ENCODE peak calls at places on chromosomes 16 and 17, in six cellular contexts. C is heart left ventricle, V is stomach, T is thyroid gland, N is breast epithelium, L is tibial nerve. O is an unnamed sample.

GRCh38 chr16:85556456-85557082 is 56.6 kb upstream of the GSE1 start:
- DNase-seq in T (peak; percentile 76), V (peak; percentile 63), N (peak; percentile 40), C (peak; percentile 60), L (no peak), O (peak; percentile 72)

GRCh38 chr17:39737761-39738567 is at the start of gene GRB7:
- DNase-seq in V (peak; percentile 94), C (no peak), T (peak; percentile 94), N (peak; percentile 91), L (no peak), O (peak; percentile 89)

GRCh38 chr17:72334205-72334604 is 213.4 kb downstream of the SOX9 start:
- DNase-seq in L (no peak), N (no peak), V (no peak), T (no peak), C (no peak), O (no peak)

GRCh38 chr16:75238853-75239371 is 12.5 kb downstream of the BCAR1 start:
- DNase-seq in C (no peak), T (no peak), N (no peak), V (no peak), L (no peak), O (no peak)

GRCh38 chr16:12386076-12386641 is 409.6 kb downstream of the SNX29 start:
- DNase-seq in N (no peak), C (no peak), T (no peak), V (no peak), L (no peak), O (no peak)

GRCh38 chr17:4667166-4667565 is 25.7 kb upstream of the ALOX15 start:
- DNase-seq in T (no peak), V (no peak), N (no peak), C (no peak), L (no peak), O (no peak)

GRCh38 chr17:12730931-12731521 is 58.3 kb upstream of the ARHGAP44 start:
- DNase-seq in L (peak; percentile 19), N (peak; percentile 67), T (peak; percentile 85), C (peak; percentile 96), V (peak; percentile 88), O (peak; percentile 81)

GRCh38 chr16:55809851-55810250 is 23.0 kb downstream of the CES1 start:
- DNase-seq in V (no peak), L (no peak), T (no peak), C (no peak), N (no peak), O (no peak)

GRCh38 chr17:63834431-63835166 is 7.1 kb upstream of the FTSJ3 start:
- DNase-seq in T (peak; percentile 88), N (no peak), V (peak; percentile 38), L (no peak), C (no peak), O (no peak)

GRCh38 chr16:50394215-50394802 is 25.5 kb upstream of the BRD7 start:
- DNase-seq in V (no peak), N (no peak), T (no peak), L (no peak), C (no peak), O (no peak)

GRCh38 chr17:45307290-45308015 is 9.4 kb downstream of the MAP3K14 start:
- DNase-seq in V (no peak), L (no peak), N (no peak), T (peak; percentile 35), C (no peak), O (no peak)

GRCh38 chr17:66248285-66248684 is 19.1 kb upstream of the APOH start:
- DNase-seq in N (no peak), C (peak; percentile 35), T (no peak), L (no peak), V (no peak), O (no peak)

GRCh38 chr17:49290690-49291326 is 60.2 kb upstream of the PHOSPHO1 start:
- DNase-seq in V (no peak), L (no peak), C (no peak), T (peak; percentile 7), N (no peak), O (no peak)

GRCh38 chr17:77830816-77831490 is 127.5 kb upstream of the TNRC6C start:
- DNase-seq in C (no peak), N (no peak), T (no peak), L (no peak), V (no peak), O (no peak)

GRCh38 chr17:78824240-78824639 is 16.4 kb downstream of the USP36 start:
- DNase-seq in N (no peak), C (no peak), V (no peak), L (no peak), T (peak; percentile 71), O (no peak)

GRCh38 chr17:44247346-44248219 is 20.4 kb downstream of the SLC4A1 start:
- DNase-seq in V (peak; percentile 34), C (peak; percentile 74), T (no peak), L (no peak), N (no peak), O (no peak)

GRCh38 chr16:49902908-49903307 is 47.0 kb upstream of the ZNF423 start:
- DNase-seq in C (no peak), N (no peak), L (no peak), T (no peak), V (no peak), O (no peak)

GRCh38 chr16:48279199-48279598 is 31.9 kb upstream of the ABCC11 start:
- DNase-seq in V (no peak), L (no peak), T (no peak), C (no peak), N (no peak), O (no peak)

GRCh38 chr16:49084628-49085390 is 196.8 kb downstream of the CBLN1 start:
- DNase-seq in L (no peak), C (no peak), N (no peak), T (no peak), V (no peak), O (no peak)

GRCh38 chr16:31458073-31458834 is 1.0 kb upstream of the ARMC5 start:
- DNase-seq in L (no peak), V (peak; percentile 57), T (peak; percentile 82), N (peak; percentile 59), C (peak; percentile 44), O (peak; percentile 72)

GRCh38 chr16:85331685-85332084 is 219.4 kb upstream of the CIBAR2 start:
- DNase-seq in T (no peak), V (peak; percentile 52), C (no peak), N (no peak), L (no peak), O (peak; percentile 79)

GRCh38 chr17:2510559-2510958 is 1.1 kb downstream of the METTL16 start:
- DNase-seq in L (no peak), T (no peak), V (no peak), C (no peak), N (no peak), O (no peak)

GRCh38 chr17:41869426-41869825 is 4.2 kb upstream of the KLHL11 start:
- DNase-seq in C (no peak), T (peak; percentile 73), V (no peak), N (no peak), L (no peak), O (no peak)

GRCh38 chr16:49592507-49593422 is 219.2 kb downstream of the C16orf78 start:
- DNase-seq in C (peak; percentile 28), L (no peak), V (peak; percentile 30), N (no peak), T (peak; percentile 22), O (peak; percentile 25)

GRCh38 chr17:47751471-47751870 is 18.4 kb downstream of the TBX21 start:
- DNase-seq in N (no peak), V (no peak), C (no peak), T (no peak), L (no peak), O (no peak)

GRCh38 chr17:72514888-72515287 is 394.1 kb downstream of the SOX9 start:
- DNase-seq in T (peak; percentile 34), N (no peak), L (no peak), C (peak; percentile 69), V (no peak), O (no peak)

GRCh38 chr17:57889252-57889651 is 39.4 kb upstream of the MRPS23 start:
- DNase-seq in L (no peak), V (no peak), C (no peak), N (no peak), T (no peak), O (no peak)

GRCh38 chr17:1203111-1203966 is 23.6 kb upstream of the ABR start:
- DNase-seq in L (peak; percentile 36), V (peak; percentile 68), T (no peak), C (peak; percentile 81), N (peak; percentile 48), O (peak; percentile 61)

GRCh38 chr17:2749784-2750181 is 331 bp upstream of the CCDC92B start:
- DNase-seq in L (peak; percentile 27), N (peak; percentile 22), C (peak; percentile 71), T (peak; percentile 66), V (peak; percentile 78), O (peak; percentile 78)

DNA sequence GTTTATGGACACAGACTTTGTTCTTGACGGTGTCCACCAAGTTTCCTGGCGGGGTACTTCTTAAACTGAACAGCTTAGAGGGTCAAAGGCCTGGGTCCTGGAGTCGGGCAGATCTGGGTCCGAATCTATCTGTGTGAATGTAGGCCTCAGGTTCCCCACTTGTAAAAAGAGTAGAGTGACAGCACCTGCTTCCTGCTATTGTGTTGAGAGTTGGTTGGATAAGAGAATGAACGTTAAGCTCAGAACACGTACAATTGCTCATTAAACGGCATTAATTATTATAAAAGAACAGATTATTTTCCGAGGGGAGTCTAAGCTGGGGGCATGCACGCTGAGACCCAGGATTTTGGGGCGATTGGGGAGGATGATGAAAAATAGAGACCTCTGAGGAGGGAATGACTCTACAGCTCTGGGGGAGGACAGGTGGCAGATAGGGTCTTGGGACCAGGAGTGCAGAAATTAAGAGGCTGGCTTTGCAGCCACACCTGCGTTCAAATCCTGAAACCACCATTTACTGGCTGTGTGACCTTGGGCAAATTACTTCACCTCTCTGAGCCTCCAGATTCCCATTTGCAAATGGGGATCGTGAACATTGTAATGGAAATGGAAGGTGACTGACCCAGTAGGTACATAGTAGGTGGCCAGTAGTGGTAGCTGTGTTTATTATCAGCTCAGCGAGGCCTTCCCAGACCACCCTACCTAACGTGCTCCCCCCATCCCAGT is 862 bp downstream of the CLEC16A start:
- DNase-seq in N (no peak), L (no peak), V (no peak), C (no peak), T (no peak), O (no peak)
- H3K4me1 ChIP-seq in N (peaks cover 27% of the 10 kb centered on the region), L (peaks cover 74% of the 10 kb centered on the region), V (peaks cover 51% of the 10 kb centered on the region), C (peaks cover 55% of the 10 kb centered on the region), T (peaks cover 46% of the 10 kb centered on the region), O (peaks cover 49% of the 10 kb centered on the region)

GRCh38 chr16:645852-646678 is 3.1 kb upstream of the WDR90 start:
- DNase-seq in T (peak; percentile 90), N (no peak), L (no peak), C (peak; percentile 88), V (peak; percentile 83), O (peak; percentile 89)
- TF ChIP-seq POLR2A in T (no peak), N (no peak), L (no peak), C (no peak), V (no peak), O (peak; percentile 52)

DNA sequence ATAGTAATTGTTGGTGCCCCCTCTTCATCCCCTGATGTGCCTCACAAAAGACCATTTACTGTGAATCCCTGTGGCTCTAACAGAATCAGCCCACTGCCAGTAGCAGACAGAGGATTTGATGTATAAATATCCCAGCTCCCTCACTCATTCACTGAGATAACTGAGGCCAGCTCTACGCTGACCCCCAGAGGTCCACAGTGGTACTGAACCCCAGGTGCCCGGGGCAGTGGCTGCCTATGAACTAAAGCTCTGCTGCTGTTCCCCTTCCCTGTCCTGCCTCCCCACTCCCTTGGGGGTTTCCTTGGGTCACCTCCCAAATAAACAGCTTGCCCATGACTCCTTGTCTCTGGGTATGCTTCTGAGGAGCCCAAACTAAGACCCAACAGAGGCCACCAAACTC is 295.8 kb downstream of the FOXL1 start:
- DNase-seq in N (no peak), T (no peak), L (no peak), C (no peak), V (no peak), O (no peak)
- TF ChIP-seq CTCF in N (peak; percentile 13), T (no peak), L (peak; percentile 13), C (no peak), V (no peak), O (peak; percentile 50)

GRCh38 chr16:57527610-57528360 is 8.6 kb downstream of the CCDC102A start:
- DNase-seq in T (no peak), C (no peak), V (no peak), N (no peak), L (no peak), O (no peak)
- H3K4me1 ChIP-seq in T (peaks cover 2% of the 10 kb centered on the region), C (peaks cover 15% of the 10 kb centered on the region), V (peaks cover 21% of the 10 kb centered on the region), N (no peaks in the 10 kb centered on the region), L (peaks cover 34% of the 10 kb centered on the region), O (peaks cover 7% of the 10 kb centered on the region)